ENCODE peak calls at places on chromosomes 5 and 9, in nine cellular contexts. Y is fibroblast of pulmonary artery; T is IMR-90; N is nucleus accumbens; F is non-pigmented ciliary epithelial cell; S is glutamatergic neuron; D is C1 segment of cervical spinal cord; V is activated CD4-positive, alpha-beta T cell treated with anti-CD3 and anti-CD28 coated beads, Interleukin-2, amount 10 ng/mL, durations not matched to agents 7 days and 5 days; P is HAP-1. H is an unnamed sample.

GRCh38 chr9:12699529-12699928 is 6.3 kb downstream of the TYRP1 start:
- DNase-seq in N (no peak), V (no peak), F (no peak), T (peak), Y (peak), P (no peak), S (no peak), D (no peak), H (no peak)

GRCh38 chr5:180646963-180647305 is 2.5 kb downstream of the FLT4 start:
- DNase-seq in P (no peak), Y (no peak), N (no peak), D (no peak), V (no peak), T (no peak), S (no peak), F (no peak), H (no peak)

GRCh38 chr9:127555830-127556820 is 56.0 kb upstream of the STXBP1 start:
- DNase-seq in V (peak), S (no peak), D (no peak), Y (peak), P (peak), N (no peak), F (peak), T (peak), H (peak)

GRCh38 chr9:34992376-34992951 is 2.9 kb downstream of the DNAJB5 start:
- DNase-seq in P (no peak), D (no peak), T (peak), V (no peak), S (no peak), F (peak), Y (peak), N (no peak), H (peak)

GRCh38 chr5:18329346-18329745 is 695.1 kb downstream of the TAF11L14 start:
- DNase-seq in F (peak), V (no peak), D (no peak), P (no peak), T (no peak), N (no peak), S (no peak), Y (no peak), H (no peak)

GRCh38 chr9:109880276-109881169 is 100.5 kb downstream of the PALM2AKAP2 start:
- DNase-seq in V (peak), T (peak), N (no peak), D (no peak), F (no peak), Y (peak), P (peak), S (peak), H (no peak)

GRCh38 chr9:87334366-87334765 is 163.3 kb upstream of the DAPK1 start:
- DNase-seq in N (no peak), T (no peak), D (no peak), F (no peak), P (no peak), Y (no peak), V (no peak), S (no peak), H (no peak)

GRCh38 chr5:181190711-181191525 is 14.1 kb downstream of the TRIM7 start:
- DNase-seq in D (no peak), Y (peak), V (peak), S (peak), N (no peak), F (no peak), P (peak), T (no peak), H (no peak)

GRCh38 chr5:36135994-36136393 is 15.7 kb downstream of the LMBRD2 start:
- DNase-seq in Y (no peak), P (no peak), F (no peak), V (no peak), S (no peak), T (no peak), D (no peak), N (no peak), H (no peak)

GRCh38 chr5:115816226-115817042 is at the start of gene CDO1:
- DNase-seq in D (peak), T (peak), N (peak), V (peak), S (peak), P (peak), F (no peak), Y (peak), H (peak)

GRCh38 chr5:119355244-119355635 is 579 bp upstream of the TNFAIP8 start:
- DNase-seq in V (peak), P (peak), D (no peak), T (no peak), Y (no peak), F (no peak), S (no peak), N (no peak), H (no peak)

H was measured in tibial artery.